ENCODE peak calls at places on chromosomes 4 and X, in six cellular contexts. One of them, this sample, is unnamed.

GRCh38 chrX:24266996-24267395 is 46.9 kb downstream of the SUPT20HL2 start:
- DNase-seq in fibroblast of lung: peak
- DNase-seq in GM12864: no peak
- DNase-seq in iPS-NIHi11: no peak
- DNase-seq in NCI-H1694 treated with DMSO at 0.1 percent for 48 hours: no peak
- DNase-seq in AG09319: no peak
- DNase-seq in this sample: no peak

GRCh38 chr4:74624351-74625151 is 169.8 kb downstream of the BTC start:
- DNase-seq in fibroblast of lung: peak
- DNase-seq in GM12864: no peak
- DNase-seq in iPS-NIHi11: no peak
- DNase-seq in NCI-H1694 treated with DMSO at 0.1 percent for 48 hours: no peak
- DNase-seq in AG09319: peak
- DNase-seq in this sample: no peak

GRCh38 chr4:46908148-46908547 is 897 bp downstream of the COX7B2 start:
- DNase-seq in fibroblast of lung: no peak
- DNase-seq in GM12864: no peak
- DNase-seq in iPS-NIHi11: no peak
- DNase-seq in NCI-H1694 treated with DMSO at 0.1 percent for 48 hours: no peak
- DNase-seq in AG09319: no peak
- DNase-seq in this sample: no peak

GRCh38 chr4:119313237-119313636 is 8.7 kb downstream of the FABP2 start:
- DNase-seq in fibroblast of lung: no peak
- DNase-seq in GM12864: no peak
- DNase-seq in iPS-NIHi11: no peak
- DNase-seq in NCI-H1694 treated with DMSO at 0.1 percent for 48 hours: no peak
- DNase-seq in AG09319: no peak
- DNase-seq in this sample: no peak

GRCh38 chr4:44257461-44257860 is 191.1 kb downstream of the KCTD8 start:
- DNase-seq in fibroblast of lung: peak
- DNase-seq in GM12864: no peak
- DNase-seq in iPS-NIHi11: no peak
- DNase-seq in NCI-H1694 treated with DMSO at 0.1 percent for 48 hours: no peak
- DNase-seq in AG09319: no peak
- DNase-seq in this sample: no peak

GRCh38 chr4:142645478-142646108 is 200.5 kb downstream of the INPP4B start:
- DNase-seq in fibroblast of lung: peak
- DNase-seq in GM12864: no peak
- DNase-seq in iPS-NIHi11: no peak
- DNase-seq in NCI-H1694 treated with DMSO at 0.1 percent for 48 hours: no peak
- DNase-seq in AG09319: no peak
- DNase-seq in this sample: no peak

GRCh38 chr4:139808381-139809206 is 143.0 kb downstream of the MGST2 start:
- DNase-seq in fibroblast of lung: peak
- DNase-seq in GM12864: no peak
- DNase-seq in iPS-NIHi11: peak
- DNase-seq in NCI-H1694 treated with DMSO at 0.1 percent for 48 hours: no peak
- DNase-seq in AG09319: no peak
- DNase-seq in this sample: peak

GRCh38 chr4:94668724-94669123 is 89.0 kb upstream of the BMPR1B start:
- DNase-seq in fibroblast of lung: no peak
- DNase-seq in GM12864: no peak
- DNase-seq in iPS-NIHi11: no peak
- DNase-seq in NCI-H1694 treated with DMSO at 0.1 percent for 48 hours: no peak
- DNase-seq in AG09319: no peak
- DNase-seq in this sample: no peak

GRCh38 chr4:139035650-139036049 is 20.1 kb downstream of the NOCT start:
- DNase-seq in fibroblast of lung: no peak
- DNase-seq in GM12864: no peak
- DNase-seq in iPS-NIHi11: no peak
- DNase-seq in NCI-H1694 treated with DMSO at 0.1 percent for 48 hours: no peak
- DNase-seq in AG09319: no peak
- DNase-seq in this sample: no peak

GRCh38 chr4:54067163-54067562 is 2.8 kb upstream of the CHIC2 start:
- DNase-seq in fibroblast of lung: peak
- DNase-seq in GM12864: no peak
- DNase-seq in iPS-NIHi11: no peak
- DNase-seq in NCI-H1694 treated with DMSO at 0.1 percent for 48 hours: no peak
- DNase-seq in AG09319: peak
- DNase-seq in this sample: no peak

This sample was measured in NCI-H2171 treated with DMSO at 0.1 percent for 48 hours.